ENCODE peak calls at places on chromosomes 5 and 9, in four cellular contexts. One of them, this sample, is unnamed.

GRCh38 chr5:132865668-132866341 is 464 bp downstream of the GDF9 start:
- DNase-seq in Calu3: no peak
- DNase-seq in osteocyte: no peak
- DNase-seq in upper lobe of left lung: peak
- DNase-seq in this sample: no peak

GRCh38 chr9:70093944-70094343 is 50.3 kb downstream of the MAMDC2 start:
- DNase-seq in Calu3: no peak
- DNase-seq in osteocyte: no peak
- DNase-seq in upper lobe of left lung: no peak
- DNase-seq in this sample: peak

GRCh38 chr5:180436936-180437335 is 57.2 kb upstream of the CNOT6 start:
- DNase-seq in Calu3: no peak
- DNase-seq in osteocyte: no peak
- DNase-seq in upper lobe of left lung: peak
- DNase-seq in this sample: no peak

GRCh38 chr9:76465442-76466298 is 6.7 kb downstream of the GCNT1 start:
- DNase-seq in osteocyte: no peak
- DNase-seq in Calu3: no peak
- DNase-seq in upper lobe of left lung: no peak
- DNase-seq in this sample: no peak

GRCh38 chr9:21528123-21528808 is 46.2 kb upstream of the IFNE start:
- DNase-seq in Calu3: no peak
- DNase-seq in upper lobe of left lung: peak
- DNase-seq in osteocyte: no peak
- DNase-seq in this sample: no peak

GRCh38 chr9:110933350-110934001 is 104.8 kb downstream of the LPAR1 start:
- DNase-seq in Calu3: no peak
- DNase-seq in upper lobe of left lung: no peak
- DNase-seq in osteocyte: no peak
- DNase-seq in this sample: no peak

GRCh38 chr9:13324988-13325387 is 45.5 kb upstream of the MPDZ start:
- DNase-seq in osteocyte: no peak
- DNase-seq in Calu3: no peak
- DNase-seq in upper lobe of left lung: no peak
- DNase-seq in this sample: no peak

GRCh38 chr9:96020822-96021615 is 145.5 kb downstream of the ERCC6L2 start:
- DNase-seq in osteocyte: no peak
- DNase-seq in Calu3: peak
- DNase-seq in upper lobe of left lung: peak
- DNase-seq in this sample: no peak

GRCh38 chr5:61599370-61600140 is 267.5 kb downstream of the ZSWIM6 start:
- DNase-seq in upper lobe of left lung: no peak
- DNase-seq in osteocyte: no peak
- DNase-seq in Calu3: peak
- DNase-seq in this sample: peak

GRCh38 chr5:90390933-90391332 is 18.6 kb downstream of the CETN3 start:
- DNase-seq in osteocyte: no peak
- DNase-seq in Calu3: no peak
- DNase-seq in upper lobe of left lung: no peak
- DNase-seq in this sample: no peak

GRCh38 chr5:180209137-180209581 is at the start of gene RASGEF1C:
- DNase-seq in Calu3: peak
- DNase-seq in upper lobe of left lung: peak
- DNase-seq in osteocyte: peak
- DNase-seq in this sample: peak

GRCh38 chr5:116395708-116396203 is 178.9 kb downstream of the SEMA6A start:
- DNase-seq in Calu3: no peak
- DNase-seq in osteocyte: no peak
- DNase-seq in upper lobe of left lung: no peak
- DNase-seq in this sample: no peak

GRCh38 chr5:158979749-158980521 is 119.8 kb downstream of the EBF1 start:
- DNase-seq in Calu3: peak
- DNase-seq in osteocyte: no peak
- DNase-seq in upper lobe of left lung: peak
- DNase-seq in this sample: no peak

GRCh38 chr5:78007232-78007631 is 231.1 kb upstream of the TBCA start:
- DNase-seq in Calu3: no peak
- DNase-seq in osteocyte: no peak
- DNase-seq in upper lobe of left lung: no peak
- DNase-seq in this sample: no peak

GRCh38 chr9:94213513-94214124 is 45.5 kb upstream of the ZNF169 start:
- DNase-seq in upper lobe of left lung: no peak
- DNase-seq in Calu3: peak
- DNase-seq in osteocyte: no peak
- DNase-seq in this sample: peak

GRCh38 chr9:34624475-34624984 is 4.2 kb upstream of the DCTN3 start:
- DNase-seq in upper lobe of left lung: peak
- DNase-seq in Calu3: no peak
- DNase-seq in osteocyte: no peak
- DNase-seq in this sample: no peak

GRCh38 chr5:38925154-38925925 is 79.5 kb downstream of the OSMR start:
- DNase-seq in osteocyte: no peak
- DNase-seq in Calu3: no peak
- DNase-seq in upper lobe of left lung: no peak
- DNase-seq in this sample: no peak

GRCh38 chr9:77847626-77848025 is 184.0 kb downstream of the GNAQ start:
- DNase-seq in Calu3: no peak
- DNase-seq in osteocyte: no peak
- DNase-seq in upper lobe of left lung: no peak
- DNase-seq in this sample: no peak

GRCh38 chr9:2704504-2704903 is 12.8 kb upstream of the KCNV2 start:
- DNase-seq in upper lobe of left lung: no peak
- DNase-seq in osteocyte: no peak
- DNase-seq in Calu3: no peak
- DNase-seq in this sample: no peak

GRCh38 chr5:74042559-74043357 is 416.8 kb downstream of the ARHGEF28 start:
- DNase-seq in osteocyte: no peak
- DNase-seq in Calu3: no peak
- DNase-seq in upper lobe of left lung: no peak
- DNase-seq in this sample: no peak

GRCh38 chr9:133686642-133687575 is 50.7 kb downstream of the DBH start:
- DNase-seq in osteocyte: no peak
- DNase-seq in Calu3: no peak
- DNase-seq in upper lobe of left lung: no peak
- DNase-seq in this sample: no peak

GRCh38 chr9:100865111-100865510 is 163.4 kb upstream of the PLPPR1 start:
- DNase-seq in osteocyte: no peak
- DNase-seq in Calu3: no peak
- DNase-seq in upper lobe of left lung: no peak
- DNase-seq in this sample: no peak

GRCh38 chr5:149320791-149321330 is 24.4 kb upstream of the GRPEL2 start:
- DNase-seq in Calu3: peak
- DNase-seq in osteocyte: peak
- DNase-seq in upper lobe of left lung: no peak
- DNase-seq in this sample: peak

GRCh38 chr5:99771296-99771695 is 763.9 kb upstream of the FAM174A start:
- DNase-seq in Calu3: no peak
- DNase-seq in osteocyte: no peak
- DNase-seq in upper lobe of left lung: no peak
- DNase-seq in this sample: no peak

GRCh38 chr5:132254321-132254977 is 3.0 kb upstream of the PDLIM4 start:
- DNase-seq in upper lobe of left lung: no peak
- DNase-seq in osteocyte: no peak
- DNase-seq in Calu3: no peak
- DNase-seq in this sample: no peak